ENCODE peak calls at places on chromosome 1, in nine cellular contexts. J is retinal pigment epithelial cell, O is GM12865, P is AG09309, W is GM06990, V is AG04450, T is hepatocyte, K is left ventricle myocardium inferior, M is bronchial epithelial cell. X is an unnamed sample.

GRCh38 chr1:117793396-117793795 is 136.0 kb downstream of the GDAP2 start:
- DNase-seq in O (no peak), J (no peak), P (no peak), K (no peak), W (no peak), T (no peak), M (no peak), V (no peak), X (no peak)

GRCh38 chr1:56287736-56288135 is 291.6 kb downstream of the PLPP3 start:
- DNase-seq in J (no peak), P (no peak), V (no peak), T (no peak), W (no peak), M (no peak), K (no peak), O (no peak), X (no peak)

GRCh38 chr1:172699111-172699510 is 40.2 kb downstream of the FASLG start:
- DNase-seq in P (no peak), V (no peak), W (peak; percentile 54), M (peak; percentile 91), K (no peak), T (no peak), J (no peak), O (peak; percentile 71), X (no peak)

GRCh38 chr1:160520582-160520981 is 2.5 kb downstream of the SLAMF6 start:
- DNase-seq in T (no peak), V (no peak), W (no peak), J (no peak), K (no peak), O (no peak), P (no peak), M (peak; percentile 35), X (no peak)

GRCh38 chr1:2451744-2452582 is 24.1 kb upstream of the PLCH2 start:
- DNase-seq in M (peak; percentile 93), W (no peak), O (no peak), T (peak; percentile 46), K (no peak), P (peak; percentile 37), J (no peak), V (peak; percentile 48), X (no peak)

GRCh38 chr1:93694833-93695232 is 13.2 kb upstream of the BCAR3 start:
- DNase-seq in T (no peak), P (no peak), J (peak; percentile 71), O (no peak), K (no peak), W (no peak), M (peak; percentile 86), V (no peak), X (no peak)

GRCh38 chr1:110581637-110582036 is 24.5 kb downstream of the KCNA2 start:
- DNase-seq in V (no peak), O (no peak), T (no peak), M (no peak), J (no peak), W (no peak), P (no peak), K (no peak), X (no peak)

GRCh38 chr1:224592636-224593579 is 23.2 kb upstream of the CNIH3 start:
- DNase-seq in T (peak; percentile 26), P (peak; percentile 79), M (peak; percentile 63), V (peak; percentile 63), J (peak; percentile 86), O (peak; percentile 44), W (peak; percentile 7), K (no peak), X (no peak)

GRCh38 chr1:227947425-227947677 is 381 bp downstream of the WNT9A start:
- DNase-seq in W (no peak), M (no peak), J (no peak), O (no peak), P (no peak), V (no peak), T (no peak), K (no peak), X (no peak)

GRCh38 chr1:227948493-227949260 is 945 bp upstream of the WNT9A start:
- DNase-seq in O (no peak), M (peak; percentile 5), P (no peak), W (no peak), T (no peak), V (no peak), J (no peak), K (no peak), X (no peak)

GRCh38 chr1:227946624-227947424 is 908 bp downstream of the WNT9A start:
- DNase-seq in T (peak; percentile 91), W (peak; percentile 47), O (peak; percentile 52), P (peak; percentile 13), K (peak; percentile 78), J (no peak), V (no peak), M (no peak), X (peak; percentile 78)

GRCh38 chr1:227949341-227949921 is 1.7 kb upstream of the WNT9A start:
- DNase-seq in W (no peak), O (no peak), P (no peak), V (no peak), M (no peak), K (no peak), J (no peak), T (no peak), X (no peak)

DNA sequence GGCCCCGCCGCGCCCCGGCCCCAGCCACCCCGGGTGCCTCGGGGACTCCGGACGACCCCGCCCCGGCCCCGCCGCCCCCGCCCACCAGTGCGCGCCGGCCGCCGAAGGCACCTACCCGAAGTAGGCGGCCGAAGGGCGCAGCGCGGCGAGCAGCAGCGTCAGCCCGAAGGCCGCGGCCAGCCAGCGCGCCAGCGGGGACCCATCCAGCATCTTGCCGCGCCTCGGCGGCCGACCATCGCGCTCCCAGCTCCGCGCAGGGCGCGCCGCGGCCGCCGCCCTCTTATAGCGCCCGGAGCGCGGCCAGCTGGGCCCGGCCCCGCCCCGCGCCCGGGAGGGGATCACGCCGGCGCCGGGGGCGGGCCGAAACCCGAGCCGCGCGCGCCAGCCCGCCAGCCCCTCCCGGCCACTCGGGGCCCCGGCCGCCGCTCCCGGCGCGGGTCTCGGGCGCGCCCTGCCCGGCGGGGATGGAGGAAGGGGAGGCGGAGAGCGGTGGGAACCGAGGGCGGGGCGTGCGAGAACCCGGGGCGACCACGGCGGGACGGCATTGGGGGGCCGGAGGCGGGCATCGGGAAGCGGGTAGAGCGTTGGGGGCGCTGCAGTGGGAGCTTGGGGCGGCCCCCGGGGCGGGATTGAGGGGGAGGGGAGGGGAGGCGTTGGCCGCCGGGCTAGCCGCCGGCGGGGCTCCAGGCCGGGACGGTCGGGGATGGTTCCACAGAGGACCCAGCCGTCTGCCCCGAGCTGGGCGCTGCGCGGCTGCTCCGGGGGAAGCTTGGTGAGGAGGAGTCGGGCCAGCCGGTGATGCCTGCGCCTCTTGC is at the start of gene WNT9A:
- DNase-seq in V (no peak), K (peak; percentile 58), M (peak; percentile 7), O (no peak), P (no peak), W (peak; percentile 33), T (peak; percentile 86), J (no peak), X (peak; percentile 66)
- H3K4me3 ChIP-seq in V (peak within 1 kb of the TSS; percentile 62), K (peak within 1 kb of the TSS; percentile 73), M (peak within 1 kb of the TSS; percentile 63), O (no peak within 1 kb of the TSS), P (peak within 1 kb of the TSS; percentile 50), W (peak within 1 kb of the TSS; percentile 49), T (peak within 1 kb of the TSS; percentile 58), J (peak within 1 kb of the TSS; percentile 62), X (peak within 1 kb of the TSS; percentile 34)

GRCh38 chr1:34686531-34686930 is 68.3 kb upstream of the GJB5 start:
- DNase-seq in V (no peak), P (no peak), W (no peak), M (no peak), J (no peak), O (no peak), T (no peak), K (no peak), X (no peak)

GRCh38 chr1:34684246-34684645 is 70.6 kb upstream of the GJB5 start:
- DNase-seq in T (peak; percentile 67), K (no peak), P (no peak), J (peak; percentile 9), O (peak; percentile 3), V (no peak), W (no peak), M (no peak), X (no peak)

GRCh38 chr1:34685225-34685624 is 69.6 kb upstream of the GJB5 start:
- DNase-seq in K (no peak), O (no peak), P (no peak), V (no peak), W (no peak), T (peak; percentile 76), J (no peak), M (no peak), X (no peak)

GRCh38 chr1:34690269-34690668 is 64.6 kb upstream of the GJB5 start:
- DNase-seq in W (no peak), T (no peak), O (no peak), V (no peak), P (no peak), M (peak; percentile 64), K (no peak), J (no peak), X (no peak)

GRCh38 chr1:34688358-34688757 is 66.5 kb upstream of the GJB5 start:
- DNase-seq in P (no peak), J (no peak), K (no peak), M (no peak), W (no peak), V (no peak), T (peak; percentile 26), O (no peak), X (no peak)
- H3K4me3 ChIP-seq in P (no peak overlapping the region), J (no peak overlapping the region), K (no peak overlapping the region), M (no peak overlapping the region), W (no peak overlapping the region), V (no peak overlapping the region), T (no peak overlapping the region), O (no peak overlapping the region), X (no peak overlapping the region)

DNA sequence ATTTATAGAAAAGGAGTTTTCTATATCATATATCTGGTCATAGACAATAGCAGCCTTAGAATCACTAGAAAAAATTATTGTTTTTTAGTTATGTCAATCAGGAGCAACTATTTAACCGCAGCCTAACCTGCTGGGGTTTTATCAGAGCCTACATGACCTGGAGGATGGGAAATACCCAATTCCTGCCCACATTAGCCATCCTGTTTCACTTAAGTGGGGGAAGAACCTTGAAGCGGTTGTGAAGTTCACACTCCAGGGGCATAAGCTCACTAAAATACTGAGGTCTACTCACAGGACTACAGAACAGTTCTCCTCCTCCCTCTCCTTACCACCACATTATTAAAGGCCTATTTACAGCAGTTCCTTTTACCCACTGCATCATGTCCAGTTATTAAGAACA is 16.5 kb downstream of the FRRS1 start:
- DNase-seq in O (peak; percentile 80), M (no peak), V (no peak), T (no peak), J (no peak), W (peak; percentile 22), K (no peak), P (no peak), X (no peak)
- H3K4me3 ChIP-seq in O (no peak overlapping the region), M (no peak overlapping the region), V (no peak overlapping the region), T (no peak overlapping the region), J (no peak overlapping the region), W (no peak overlapping the region), K (no peak overlapping the region), P (no peak overlapping the region), X (no peak overlapping the region)

DNA sequence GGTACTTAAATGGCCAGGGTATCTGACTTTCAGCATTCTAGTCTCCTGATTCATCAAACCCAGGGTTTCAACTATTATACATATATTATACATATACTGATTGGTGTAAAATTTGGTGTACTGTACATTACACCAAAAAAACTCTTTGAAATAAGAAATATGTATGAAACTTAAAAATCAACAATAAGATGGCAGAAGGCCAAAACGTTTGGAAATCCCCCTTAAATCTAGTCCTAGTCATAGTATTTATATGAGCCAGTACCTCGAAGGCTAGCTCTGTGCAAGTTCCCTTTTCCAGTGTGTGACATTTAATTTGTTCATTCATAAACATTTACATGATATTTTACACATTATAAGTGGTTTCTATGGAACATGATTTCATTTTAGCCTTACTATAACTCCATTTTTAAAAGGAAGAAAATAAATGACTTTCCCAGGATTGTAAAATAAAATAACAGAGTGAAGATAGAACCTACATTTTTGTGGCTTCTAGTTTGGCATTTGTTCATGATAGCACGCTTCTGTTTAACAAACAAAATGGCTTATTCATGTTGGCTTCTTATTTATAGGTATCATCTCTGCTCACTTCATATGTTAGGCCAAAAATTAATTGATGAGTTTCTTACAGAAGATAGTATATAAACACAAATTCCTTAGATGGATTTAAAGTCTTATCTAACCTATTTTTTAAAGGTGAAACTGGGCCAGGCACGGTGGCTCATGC is 18.8 kb upstream of the ZNF281 start:
- DNase-seq in K (no peak), V (no peak), P (no peak), M (peak; percentile 19), J (no peak), W (no peak), T (no peak), O (peak; percentile 31), X (no peak)
- H3K4me3 ChIP-seq in K (no peak overlapping the region), V (no peak overlapping the region), P (no peak overlapping the region), M (no peak overlapping the region), J (no peak overlapping the region), W (no peak overlapping the region), T (no peak overlapping the region), O (no peak overlapping the region), X (no peak overlapping the region)